ENCODE peak calls at places on chromosome 10, in seven cellular contexts. B is B cell; G is stimulated activated CD8-positive, alpha-beta memory T cell treated with anti-CD3 and anti-CD28 coated beads, Interleukin-7, amount 100 ng/mL, for 1 hour; K is RKO; Q is Caki2; J is GM12891; R is NCI-H2081. U is an unnamed sample.

GRCh38 chr10:35536789-35537188 is 68.4 kb upstream of the GJD4 start:
- DNase-seq in Q (no peak), K (no peak), R (no peak), G (no peak), J (no peak), B (no peak), U (no peak)

GRCh38 chr10:12360461-12360860 is 11.1 kb downstream of the CAMK1D start:
- DNase-seq in B (no peak), K (no peak), J (no peak), Q (no peak), R (no peak), G (no peak), U (no peak)

GRCh38 chr10:71218046-71218832 is 5.9 kb downstream of the UNC5B start:
- DNase-seq in G (no peak), R (no peak), K (peak), Q (no peak), B (no peak), J (no peak), U (no peak)

GRCh38 chr10:16828114-16828568 is 10.9 kb upstream of the RSU1 start:
- DNase-seq in K (peak), J (no peak), R (peak), B (peak), Q (peak), G (peak), U (peak)

GRCh38 chr10:90751107-90751997 is 106.5 kb downstream of the HTR7 start:
- DNase-seq in J (no peak), Q (peak), K (peak), B (peak), R (peak), G (no peak), U (peak)

GRCh38 chr10:18359839-18360238 is 219.6 kb downstream of the CACNB2 start:
- DNase-seq in G (no peak), J (no peak), R (no peak), B (no peak), K (no peak), Q (no peak), U (no peak)

GRCh38 chr10:59995862-59996261 is 89.5 kb upstream of the CCDC6 start:
- DNase-seq in Q (peak), J (no peak), G (no peak), K (no peak), B (no peak), R (no peak), U (no peak)

GRCh38 chr10:30581779-30582380 is 47.7 kb downstream of the LYZL2 start:
- DNase-seq in B (peak), K (peak), R (peak), Q (peak), J (no peak), G (no peak), U (no peak)

GRCh38 chr10:44069573-44069972 is 315.3 kb downstream of the CXCL12 start:
- DNase-seq in J (no peak), R (no peak), G (no peak), Q (no peak), B (no peak), K (no peak), U (no peak)

GRCh38 chr10:22420787-22421517 is 75.7 kb downstream of the SPAG6 start:
- DNase-seq in J (no peak), R (no peak), B (peak), Q (no peak), G (no peak), K (peak), U (no peak)

GRCh38 chr10:69217119-69217754 is 2.9 kb upstream of the HKDC1 start:
- DNase-seq in J (no peak), Q (peak), B (no peak), G (no peak), R (no peak), K (peak), U (peak)

GRCh38 chr10:62858364-62858763 is 42.2 kb upstream of the EGR2 start:
- DNase-seq in B (no peak), Q (no peak), G (no peak), R (no peak), J (no peak), K (no peak), U (no peak)

GRCh38 chr10:124680675-124681074 is 63.5 kb downstream of the FAM53B start:
- DNase-seq in R (no peak), B (no peak), J (no peak), K (no peak), G (no peak), Q (no peak), U (no peak)

GRCh38 chr10:69241575-69241974 is 21.4 kb downstream of the HKDC1 start:
- DNase-seq in B (no peak), G (no peak), K (no peak), J (no peak), Q (no peak), R (no peak), U (no peak)

GRCh38 chr10:79249156-79250121 is 97.8 kb upstream of the PPIF start:
- DNase-seq in Q (no peak), J (no peak), K (no peak), G (no peak), R (no peak), B (peak), U (no peak)

GRCh38 chr10:3687510-3688081 is 97.4 kb downstream of the KLF6 start:
- DNase-seq in R (no peak), B (no peak), J (no peak), G (no peak), K (no peak), Q (no peak), U (no peak)

GRCh38 chr10:31745612-31746376 is 182.8 kb downstream of the ARHGAP12 start:
- DNase-seq in Q (peak), G (no peak), B (no peak), K (peak), R (peak), J (no peak), U (peak)

GRCh38 chr10:3127921-3128320 is 44.7 kb downstream of the PITRM1 start:
- DNase-seq in R (no peak), J (no peak), B (no peak), K (no peak), Q (no peak), G (no peak), U (no peak)

GRCh38 chr10:86046845-86047460 is 319.6 kb downstream of the GRID1 start:
- DNase-seq in R (no peak), K (no peak), B (no peak), G (no peak), Q (no peak), J (no peak), U (no peak)

GRCh38 chr10:11499425-11500071 is 111.9 kb downstream of the USP6NL start:
- DNase-seq in Q (no peak), B (no peak), G (no peak), K (no peak), J (no peak), R (no peak), U (no peak)

GRCh38 chr10:132704008-132704814 is 81.7 kb downstream of the NKX6-2 start:
- DNase-seq in J (no peak), B (no peak), K (no peak), G (no peak), Q (no peak), R (no peak), U (no peak)

GRCh38 chr10:108586424-108586823 is 1336.9 kb downstream of the XPNPEP1 start:
- DNase-seq in G (no peak), Q (no peak), K (no peak), B (no peak), R (no peak), J (no peak), U (no peak)

U was measured in Panc1.